ENCODE peak calls at places on chromosome 20, in ten cellular contexts. K is heart left ventricle, V is pancreas, W is DND-41, H is lower leg skin, R is lower lobe of right lung, D is HCT116, Y is left ventricle myocardium inferior, M is hepatocyte, L is GM23248. O is an unnamed sample.

GRCh38 chr20:5714261-5715041 is 35.8 kb upstream of the SHLD1 start:
- DNase-seq in D (no peak), W (peak; percentile 59), L (no peak), R (no peak), Y (no peak), H (no peak), M (peak; percentile 51), V (no peak), K (peak; percentile 29), O (peak; percentile 35)

GRCh38 chr20:62351469-62352401 is 15.4 kb downstream of the LAMA5 start:
- DNase-seq in V (no peak), L (no peak), W (no peak), K (no peak), R (no peak), H (no peak), Y (no peak), M (no peak), D (no peak), O (no peak)

GRCh38 chr20:51373713-51374481 is 168.6 kb downstream of the NFATC2 start:
- DNase-seq in L (no peak), W (no peak), M (peak; percentile 74), H (no peak), V (peak; percentile 47), K (no peak), Y (no peak), R (no peak), D (no peak), O (no peak)

GRCh38 chr20:57409672-57410397 is 18.6 kb downstream of the RBM38 start:
- DNase-seq in K (no peak), Y (no peak), L (no peak), R (no peak), H (no peak), W (no peak), D (no peak), V (no peak), M (no peak), O (no peak)

GRCh38 chr20:59736366-59736765 is 132.0 kb downstream of the PHACTR3 start:
- DNase-seq in Y (no peak), M (no peak), R (no peak), H (peak; percentile 75), V (no peak), K (no peak), W (no peak), L (no peak), D (no peak), O (no peak)

GRCh38 chr20:44730441-44730840 is 15.2 kb upstream of the KCNK15 start:
- DNase-seq in Y (peak; percentile 0), M (peak; percentile 45), L (peak; percentile 94), H (no peak), V (no peak), W (no peak), D (peak; percentile 70), K (no peak), R (peak; percentile 9), O (no peak)

GRCh38 chr20:61047515-61047914 is 204.5 kb upstream of the CDH4 start:
- DNase-seq in H (peak; percentile 70), Y (no peak), L (no peak), W (no peak), D (no peak), V (no peak), R (no peak), M (no peak), K (no peak), O (no peak)

GRCh38 chr20:23009636-23010035 is 25.5 kb upstream of the SSTR4 start:
- DNase-seq in Y (no peak), K (no peak), R (no peak), M (no peak), D (no peak), V (no peak), W (no peak), H (no peak), L (peak; percentile 50), O (peak; percentile 60)

GRCh38 chr20:48945840-48946514 is 24.5 kb downstream of the ARFGEF2 start:
- DNase-seq in V (peak; percentile 63), R (no peak), W (no peak), Y (no peak), K (no peak), D (peak; percentile 81), H (no peak), L (peak; percentile 58), M (peak; percentile 54), O (peak; percentile 83)

GRCh38 chr20:347640-348484 is 951 bp downstream of the NRSN2 start:
- DNase-seq in L (peak; percentile 97), W (peak; percentile 86), Y (peak; percentile 93), K (peak; percentile 93), R (peak; percentile 90), V (peak; percentile 87), D (no peak), M (peak; percentile 99), H (peak; percentile 97), O (peak; percentile 79)

GRCh38 chr20:3808141-3808479 is 12.0 kb downstream of the CDC25B start:
- DNase-seq in L (peak; percentile 95), D (peak; percentile 80), Y (peak; percentile 80), R (peak; percentile 85), W (no peak), V (peak; percentile 80), K (peak; percentile 85), M (peak; percentile 89), H (peak; percentile 97), O (peak; percentile 85)

GRCh38 chr20:51258582-51259175 is 235.8 kb upstream of the KCNG1 start:
- DNase-seq in W (no peak), Y (no peak), M (peak; percentile 30), K (no peak), D (no peak), V (no peak), L (peak; percentile 51), R (no peak), H (no peak), O (no peak)

GRCh38 chr20:53040678-53041674 is 68.8 kb downstream of the TSHZ2 start:
- DNase-seq in H (peak; percentile 88), D (no peak), K (peak; percentile 26), R (no peak), M (no peak), Y (no peak), L (peak; percentile 69), V (peak; percentile 49), W (no peak), O (peak; percentile 54)

GRCh38 chr20:58075980-58076749 is 152.3 kb downstream of the ANKRD60 start:
- DNase-seq in M (no peak), W (no peak), L (peak; percentile 29), V (peak; percentile 5), R (no peak), H (peak; percentile 65), Y (no peak), D (no peak), K (peak; percentile 28), O (no peak)

GRCh38 chr20:15658295-15658694 is 915.0 kb downstream of the KIF16B start:
- DNase-seq in R (no peak), H (no peak), D (no peak), L (no peak), K (no peak), W (no peak), M (no peak), Y (no peak), V (no peak), O (no peak)

DNA sequence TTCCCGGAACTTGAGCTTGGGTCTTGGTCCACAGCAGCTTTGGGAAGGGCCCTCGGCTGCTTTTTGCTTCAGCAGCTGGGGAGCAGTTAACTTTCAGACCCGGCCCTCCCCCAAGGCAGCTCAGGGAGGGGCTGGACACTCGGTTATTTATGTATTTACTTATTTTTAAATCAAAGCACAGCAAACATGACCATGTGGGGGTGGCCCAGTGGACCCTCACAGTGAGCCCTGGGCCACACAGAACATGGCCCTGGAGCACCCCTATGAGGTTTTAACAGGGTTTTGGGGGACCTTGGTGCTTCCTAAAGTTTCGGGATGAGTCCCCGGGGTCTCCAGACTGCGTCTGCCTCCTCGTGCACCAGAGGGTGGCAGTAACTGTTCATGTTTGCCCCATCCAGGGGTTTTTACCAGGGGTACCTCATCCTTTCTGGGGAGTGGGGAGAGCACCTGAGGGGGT is 26.6 kb upstream of the NPBWR2 start:
- DNase-seq in V (no peak), M (no peak), H (peak; percentile 69), Y (no peak), W (no peak), L (no peak), K (no peak), D (no peak), R (peak; percentile 12), O (no peak)
- H3K4me3 ChIP-seq in V (no peak overlapping the region), M (no peak overlapping the region), H (no peak overlapping the region), Y (no peak overlapping the region), W (no peak overlapping the region), L (no peak overlapping the region), K (no peak overlapping the region), D (no peak overlapping the region), R (no peak overlapping the region), O (no peak overlapping the region)

DNA sequence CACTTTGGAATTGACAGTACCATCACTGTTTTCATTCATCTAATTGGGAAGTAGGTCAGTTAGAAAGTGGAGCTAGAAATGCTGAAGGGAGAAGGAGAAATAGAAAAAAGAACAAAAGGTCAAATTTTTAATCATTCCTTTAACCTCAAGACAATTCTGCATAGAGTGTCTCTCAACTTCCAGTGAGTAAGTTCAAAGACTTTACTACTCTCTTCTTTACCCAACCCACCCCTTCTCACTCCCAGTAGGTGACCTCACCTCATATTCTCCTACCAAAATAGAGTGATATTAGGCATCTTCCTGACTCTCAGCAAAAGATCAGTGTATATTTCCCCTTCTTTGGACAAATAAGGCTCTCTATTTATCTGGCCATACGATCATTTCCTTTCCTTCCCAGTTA is 340.0 kb upstream of the JAG1 start:
- DNase-seq in Y (no peak), V (no peak), L (no peak), W (no peak), H (no peak), K (no peak), R (no peak), D (no peak), M (no peak), O (no peak)
- H3K4me3 ChIP-seq in Y (no peak overlapping the region), V (no peak overlapping the region), L (no peak overlapping the region), W (no peak overlapping the region), H (no peak overlapping the region), K (no peak overlapping the region), R (no peak overlapping the region), D (no peak overlapping the region), M (no peak overlapping the region), O (no peak overlapping the region)

GRCh38 chr20:35541783-35542662 is at the start of gene ERGIC3:
- DNase-seq in M (peak; percentile 98), Y (peak; percentile 97), L (peak; percentile 99), D (peak; percentile 86), V (peak; percentile 98), K (peak; percentile 97), H (peak; percentile 99), W (peak; percentile 99), R (peak; percentile 98), O (peak; percentile 95)
- H3K4me3 ChIP-seq in M (peak within 1 kb of the TSS; percentile 72), Y (peak within 1 kb of the TSS; percentile 84), L (peak within 1 kb of the TSS; percentile 95), D (peak within 1 kb of the TSS; percentile 94), V (peak within 1 kb of the TSS; percentile 89), K (peak within 1 kb of the TSS; percentile 76), H (peak within 1 kb of the TSS; percentile 79), W (peak within 1 kb of the TSS; percentile 83), R (peak within 1 kb of the TSS; percentile 87), O (peak within 1 kb of the TSS; percentile 98)

DNA sequence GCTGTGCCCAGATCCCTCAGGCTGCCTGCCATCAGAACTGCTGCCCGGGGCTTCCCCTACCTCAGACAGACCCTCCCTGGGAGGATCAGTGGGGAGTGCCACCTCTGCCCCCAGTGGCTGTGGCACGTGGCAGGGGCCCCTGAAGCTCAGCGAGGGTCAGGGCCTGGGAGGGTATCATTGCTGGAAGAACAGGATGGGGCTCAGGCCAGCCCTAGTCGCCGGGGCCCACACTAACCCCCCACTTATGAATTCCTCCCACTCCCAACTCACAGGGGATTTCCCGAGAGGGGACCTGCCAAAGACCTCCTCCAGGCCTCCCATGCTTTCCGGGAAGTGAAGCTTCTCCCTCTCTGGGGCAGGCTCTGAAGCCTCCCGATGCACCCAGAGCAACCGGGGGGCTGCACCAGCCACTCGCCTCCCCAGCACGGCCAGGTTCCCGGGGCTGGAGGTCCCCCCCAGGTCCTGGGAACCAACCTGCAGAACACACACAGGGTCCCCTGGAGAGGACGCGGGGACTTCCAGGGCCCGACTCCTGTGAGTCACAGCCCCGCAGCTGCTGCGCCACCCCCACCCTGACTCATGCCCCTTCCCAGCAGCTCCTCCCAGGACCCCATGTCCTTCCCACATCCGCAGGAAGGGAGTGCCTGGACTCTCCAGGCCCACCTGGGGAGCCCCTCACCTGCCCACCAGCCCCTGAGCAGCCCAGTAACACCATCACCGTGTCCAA is 2.5 kb downstream of the TNFRSF6B start:
- DNase-seq in K (no peak), L (peak; percentile 93), R (peak; percentile 47), M (peak; percentile 56), Y (no peak), H (peak; percentile 92), W (no peak), D (peak; percentile 67), V (peak; percentile 37), O (peak; percentile 53)
- H3K4me3 ChIP-seq in K (no peak overlapping the region), L (peak overlapping the region; percentile 42), R (no peak overlapping the region), M (no peak overlapping the region), Y (peak overlapping the region; percentile 13), H (no peak overlapping the region), W (no peak overlapping the region), D (peak overlapping the region; percentile 37), V (no peak overlapping the region), O (peak overlapping the region; percentile 52)

O was measured in breast epithelium.